ENCODE peak calls at places on chromosomes 7 and 10, in six cellular contexts. C, Y, W, U, N and V are unnamed samples.

GRCh38 chr10:66931340-66931948 is 5.6 kb downstream of the LRRTM3 start:
- DNase-seq in C (peak), Y (no peak), W (no peak), U (peak), N (no peak), V (peak)

GRCh38 chr7:117873056-117873932 is at the start of gene CTTNBP2:
- DNase-seq in C (no peak), Y (peak), W (peak), U (no peak), N (peak), V (peak)

GRCh38 chr10:86944471-86944870 is 12.9 kb downstream of the MMRN2 start:
- DNase-seq in C (no peak), Y (no peak), W (no peak), U (no peak), N (peak), V (peak)

GRCh38 chr7:37372750-37373149 is 75.9 kb downstream of the ELMO1 start:
- DNase-seq in C (no peak), Y (no peak), W (no peak), U (no peak), N (no peak), V (no peak)

GRCh38 chr10:20962165-20962564 is 65.1 kb upstream of the NEBL start:
- DNase-seq in C (no peak), Y (no peak), W (no peak), U (no peak), N (no peak), V (peak)

GRCh38 chr7:158407581-158408331 is 179.9 kb downstream of the PTPRN2 start:
- DNase-seq in C (no peak), Y (peak), W (no peak), U (peak), N (no peak), V (peak)

GRCh38 chr7:127644484-127644883 is 7.5 kb upstream of the SND1 start:
- DNase-seq in C (no peak), Y (no peak), W (no peak), U (no peak), N (no peak), V (peak)

GRCh38 chr7:111029141-111029572 is 61.8 kb upstream of the LRRN3 start:
- DNase-seq in C (no peak), Y (no peak), W (no peak), U (no peak), N (no peak), V (no peak)

GRCh38 chr7:27899601-27900000 is 159.6 kb downstream of the TAX1BP1 start:
- DNase-seq in C (no peak), Y (no peak), W (no peak), U (no peak), N (no peak), V (no peak)

GRCh38 chr7:118104812-118105441 is 79.0 kb upstream of the LSM8 start:
- DNase-seq in C (no peak), Y (no peak), W (no peak), U (peak), N (no peak), V (peak)

GRCh38 chr10:117432866-117433265 is 57.6 kb upstream of the PDZD8 start:
- DNase-seq in C (no peak), Y (no peak), W (no peak), U (no peak), N (no peak), V (no peak)

GRCh38 chr7:33722383-33723096 is 182.8 kb upstream of the BMPER start:
- DNase-seq in C (no peak), Y (no peak), W (no peak), U (no peak), N (no peak), V (peak)

GRCh38 chr10:31186225-31187010 is 132.6 kb upstream of the ZEB1 start:
- DNase-seq in C (no peak), Y (no peak), W (no peak), U (no peak), N (no peak), V (no peak)

GRCh38 chr10:104937528-104937927 is 296.4 kb downstream of the SORCS3 start:
- DNase-seq in C (peak), Y (no peak), W (peak), U (no peak), N (no peak), V (peak)

GRCh38 chr7:155458317-155459132 is 596 bp downstream of the EN2 start:
- DNase-seq in C (no peak), Y (no peak), W (no peak), U (no peak), N (no peak), V (no peak)

GRCh38 chr7:90760892-90761291 is 164.8 kb downstream of the CDK14 start:
- DNase-seq in C (no peak), Y (no peak), W (no peak), U (no peak), N (no peak), V (no peak)

GRCh38 chr10:48400129-48400849 is 93.8 kb downstream of the MAPK8 start:
- DNase-seq in C (peak), Y (no peak), W (no peak), U (no peak), N (no peak), V (peak)

GRCh38 chr7:110801502-110801901 is 289.4 kb upstream of the LRRN3 start:
- DNase-seq in C (no peak), Y (no peak), W (no peak), U (no peak), N (no peak), V (no peak)

GRCh38 chr10:29486466-29486865 is 148.3 kb downstream of the SVIL start:
- DNase-seq in C (no peak), Y (no peak), W (no peak), U (no peak), N (no peak), V (no peak)

GRCh38 chr10:7795605-7796004 is 7.6 kb downstream of the ATP5F1C start:
- DNase-seq in C (no peak), Y (no peak), W (no peak), U (no peak), N (no peak), V (peak)

GRCh38 chr10:61465807-61466425 is 12.7 kb upstream of the TMEM26 start:
- DNase-seq in C (no peak), Y (no peak), W (no peak), U (no peak), N (no peak), V (peak)

GRCh38 chr10:123150229-123150985 is 2.5 kb downstream of the HMX2 start:
- DNase-seq in C (no peak), Y (no peak), W (no peak), U (no peak), N (no peak), V (no peak)

GRCh38 chr10:76830218-76830617 is 807.4 kb downstream of the KCNMA1 start:
- DNase-seq in C (no peak), Y (no peak), W (no peak), U (no peak), N (no peak), V (no peak)

GRCh38 chr7:105723582-105723981 is 142.3 kb upstream of the EFCAB10 start:
- DNase-seq in C (no peak), Y (no peak), W (no peak), U (no peak), N (no peak), V (peak)

GRCh38 chr10:117989962-117990361 is 56.8 kb downstream of the RAB11FIP2 start:
- DNase-seq in C (no peak), Y (no peak), W (no peak), U (no peak), N (no peak), V (no peak)

GRCh38 chr7:45435846-45436245 is 138.3 kb upstream of the ADCY1 start:
- DNase-seq in C (peak), Y (no peak), W (no peak), U (no peak), N (no peak), V (peak)

GRCh38 chr10:84244651-84245270 is at the start of gene RGR:
- DNase-seq in C (no peak), Y (peak), W (no peak), U (no peak), N (peak), V (no peak)

GRCh38 chr7:104267701-104268368 is 60.0 kb upstream of the ORC5 start:
- DNase-seq in C (no peak), Y (no peak), W (no peak), U (peak), N (no peak), V (peak)

GRCh38 chr7:96052860-96053452 is 268.9 kb downstream of the SLC25A13 start:
- DNase-seq in C (no peak), Y (no peak), W (no peak), U (no peak), N (no peak), V (no peak)

GRCh38 chr7:42107484-42107883 is 129.5 kb downstream of the GLI3 start:
- DNase-seq in C (no peak), Y (no peak), W (no peak), U (no peak), N (no peak), V (peak)

GRCh38 chr7:37987732-37988131 is 67.3 kb downstream of the EPDR1 start:
- DNase-seq in C (no peak), Y (no peak), W (no peak), U (no peak), N (no peak), V (peak)

GRCh38 chr10:97701438-97702064 is 12.0 kb upstream of the MARVELD1 start:
- DNase-seq in C (no peak), Y (peak), W (no peak), U (peak), N (no peak), V (peak)

DNA sequence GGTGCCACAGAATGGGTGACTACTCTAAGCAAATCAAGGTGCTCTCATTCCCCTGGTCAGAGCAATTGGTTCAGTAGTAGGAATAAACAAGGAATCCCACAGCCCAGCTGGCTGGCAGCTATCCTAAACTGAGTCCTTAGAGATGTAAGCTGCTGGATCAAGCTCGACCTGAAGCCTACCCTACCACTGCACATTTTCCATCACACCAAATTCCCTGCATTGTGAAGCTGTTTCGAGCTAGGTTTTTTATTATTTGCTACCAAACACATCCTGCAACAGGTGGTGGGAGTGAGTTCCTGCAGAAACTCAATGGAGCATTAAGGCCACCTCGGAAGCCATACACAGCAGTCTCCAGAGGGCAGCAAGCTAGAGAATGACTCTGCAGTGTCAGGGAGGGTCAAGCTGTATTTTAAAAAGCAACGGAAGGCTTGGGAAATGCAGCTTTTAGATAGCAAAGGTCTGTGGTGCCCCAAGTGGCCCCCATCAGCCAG is 33.7 kb upstream of the TNRC18 start:
- DNase-seq in C (no peak), Y (no peak), W (no peak), U (peak), N (no peak), V (no peak)
- TF ChIP-seq CTCF in C (no peak), Y (no peak), W (no peak), U (peak), N (no peak), V (no peak)

DNA sequence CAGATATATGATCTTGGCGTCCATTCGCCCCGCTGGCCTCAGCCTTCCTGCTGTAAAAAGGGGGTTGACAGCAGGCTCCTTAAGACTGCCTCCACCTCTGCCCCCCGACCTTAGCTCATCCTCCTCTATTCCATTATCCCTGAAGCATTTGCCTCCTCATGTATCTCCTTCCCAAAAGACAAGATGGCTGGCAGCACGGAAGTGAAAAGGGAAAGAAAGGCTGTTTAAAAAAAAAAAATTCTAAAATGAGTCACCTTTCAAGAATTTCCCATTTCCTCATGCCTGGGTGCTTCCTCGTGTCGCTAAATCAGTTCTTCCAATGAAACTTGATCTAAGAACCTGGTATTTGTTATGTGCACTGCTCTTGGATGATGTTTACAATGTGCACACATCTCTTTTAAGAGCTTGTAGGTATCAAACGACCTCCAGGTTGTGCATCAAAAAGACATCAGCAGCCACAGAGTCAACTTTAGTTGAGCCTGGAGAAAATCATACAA is 1.7 kb downstream of the SCRN1 start:
- DNase-seq in C (peak), Y (peak), W (no peak), U (peak), N (no peak), V (peak)
- H3K4me3 ChIP-seq in C (peak), Y (peak), W (no peak), U (peak), N (peak), V (peak)

GRCh38 chr10:126504761-126505112 is 116.5 kb upstream of the ADAM12 start:
- DNase-seq in C (no peak), Y (no peak), W (no peak), U (no peak), N (no peak), V (no peak)
- TF ChIP-seq CTCF in C (no peak), Y (no peak), W (no peak), U (no peak), N (no peak), V (no peak)

DNA sequence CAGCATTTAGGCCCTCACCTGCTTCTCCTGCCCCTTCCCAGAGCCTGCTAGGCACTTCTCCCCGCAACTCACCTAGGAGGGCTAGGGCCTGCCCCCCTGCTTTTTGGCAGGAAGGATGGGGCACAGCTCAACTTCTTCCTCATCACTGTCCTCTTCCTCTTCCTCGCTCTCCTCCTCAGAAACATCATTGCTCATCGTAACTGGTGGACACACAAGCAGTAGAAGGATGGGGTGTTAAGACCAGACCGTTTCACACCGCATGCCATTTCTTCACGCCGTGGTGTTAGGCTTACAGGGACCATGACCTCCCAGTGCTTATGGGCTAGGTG is 1.6 kb downstream of the NPM3 start:
- DNase-seq in C (no peak), Y (no peak), W (no peak), U (no peak), N (no peak), V (no peak)
- H3K4me3 ChIP-seq in C (no peak), Y (no peak), W (no peak), U (peak), N (no peak), V (no peak)

GRCh38 chr10:120998782-120999285 is 147.7 kb downstream of the WDR11 start:
- DNase-seq in C (no peak), Y (no peak), W (no peak), U (no peak), N (no peak), V (no peak)

GRCh38 chr10:120998251-120998650 is 147.1 kb downstream of the WDR11 start:
- DNase-seq in C (no peak), Y (no peak), W (no peak), U (no peak), N (no peak), V (no peak)

GRCh38 chr10:121002586-121003205 is 151.5 kb downstream of the WDR11 start:
- DNase-seq in C (no peak), Y (no peak), W (no peak), U (no peak), N (no peak), V (no peak)

GRCh38 chr10:120997313-120998102 is 146.3 kb downstream of the WDR11 start:
- DNase-seq in C (no peak), Y (no peak), W (no peak), U (no peak), N (no peak), V (no peak)

DNA sequence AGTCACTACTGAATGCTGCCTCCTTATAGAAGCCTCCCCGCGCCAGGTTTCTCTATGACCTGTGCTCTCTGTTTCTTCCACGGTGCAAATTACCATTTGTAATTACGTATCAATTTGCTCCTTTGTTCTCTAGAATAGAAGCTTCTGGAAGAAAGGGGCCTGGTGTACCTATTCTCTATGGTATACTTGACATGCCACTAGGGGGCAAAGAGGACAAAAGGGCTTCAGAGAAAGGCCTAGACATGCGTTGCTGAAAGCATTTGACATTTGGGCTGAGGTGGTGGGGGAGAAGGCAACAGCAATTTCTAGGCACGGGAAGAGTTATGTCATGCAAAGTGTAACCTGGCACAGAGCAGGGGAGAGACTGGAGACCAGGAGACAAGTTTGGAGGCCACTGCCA is 148.7 kb downstream of the WDR11 start:
- DNase-seq in C (no peak), Y (no peak), W (no peak), U (peak), N (no peak), V (no peak)
- TF ChIP-seq CTCF in C (no peak), Y (no peak), W (no peak), U (no peak), N (no peak), V (no peak)